ENCODE peak calls at places on chromosomes 13 and 19, in four cellular contexts. T is endothelial cell of umbilical vein, N is left ventricle myocardium superior, D is OCI-LY7. H is an unnamed sample.
A peak's percentile ranks its signal among the peaks of the same experiment; 100 is the strongest.

GRCh38 chr19:55304279-55304978 is 20.6 kb downstream of the BRSK1 start:
- DNase-seq in T (no peak), N (peak; percentile 53), D (peak; percentile 72), H (no peak)

GRCh38 chr13:30125422-30126073 is 181.8 kb downstream of the KATNAL1 start:
- DNase-seq in T (no peak), N (no peak), D (no peak), H (no peak)

GRCh38 chr19:42140125-42140754 is 8.0 kb upstream of the POU2F2 start:
- DNase-seq in T (peak; percentile 68), N (peak; percentile 69), D (peak; percentile 25), H (no peak)

GRCh38 chr19:31233288-31233687 is 115.9 kb downstream of the TSHZ3 start:
- DNase-seq in T (no peak), N (no peak), D (no peak), H (no peak)

GRCh38 chr19:16660763-16661479 is at the start of gene TMEM38A:
- DNase-seq in T (no peak), N (peak; percentile 80), D (peak; percentile 57), H (no peak)

GRCh38 chr13:48144413-48145035 is 49.6 kb upstream of the MED4 start:
- DNase-seq in T (peak; percentile 81), N (peak; percentile 52), D (peak; percentile 35), H (no peak)

GRCh38 chr19:32188921-32189320 is 156.5 kb upstream of the ZNF507 start:
- DNase-seq in T (no peak), N (no peak), D (no peak), H (no peak)

GRCh38 chr19:46950526-46951235 is 69.0 kb upstream of the NPAS1 start:
- DNase-seq in T (no peak), N (no peak), D (no peak), H (no peak)

GRCh38 chr19:48638831-48639381 is 1.7 kb upstream of the DBP start:
- DNase-seq in T (no peak), N (peak; percentile 40), D (peak; percentile 45), H (no peak)

GRCh38 chr19:887072-887471 is 5.9 kb downstream of the MED16 start:
- DNase-seq in T (no peak), N (peak; percentile 20), D (no peak), H (no peak)

GRCh38 chr19:49106648-49107135 is 7.5 kb upstream of the LIN7B start:
- DNase-seq in T (peak; percentile 45), N (peak; percentile 75), D (peak; percentile 73), H (no peak)

H was measured in iPS DF 6.9.